ENCODE peak calls at places on chromosomes 5 and 9, in seven cellular contexts. One of them, this sample, is unnamed.

GRCh38 chr5:31285025-31285424 is 91.5 kb downstream of the CDH6 start:
- DNase-seq in tibial artery: no peak
- DNase-seq in neural progenitor cell: no peak
- DNase-seq in CD4-positive, alpha-beta T cell: no peak
- DNase-seq in endodermal cell: no peak
- DNase-seq in psoas muscle: no peak
- DNase-seq in adrenal gland: no peak
- DNase-seq in this sample: no peak

GRCh38 chr5:1010641-1011046 is 2.0 kb downstream of the NKD2 start:
- DNase-seq in adrenal gland: no peak
- DNase-seq in endodermal cell: no peak
- DNase-seq in psoas muscle: peak; percentile 28
- DNase-seq in CD4-positive, alpha-beta T cell: no peak
- DNase-seq in tibial artery: peak; percentile 48
- DNase-seq in neural progenitor cell: no peak
- DNase-seq in this sample: peak; percentile 29

GRCh38 chr5:135295852-135296251 is 103.2 kb downstream of the MACROH2A1 start:
- DNase-seq in adrenal gland: no peak
- DNase-seq in tibial artery: no peak
- DNase-seq in CD4-positive, alpha-beta T cell: no peak
- DNase-seq in neural progenitor cell: no peak
- DNase-seq in psoas muscle: no peak
- DNase-seq in endodermal cell: no peak
- DNase-seq in this sample: no peak

GRCh38 chr9:134898319-134898718 is 17.7 kb downstream of the FCN2 start:
- DNase-seq in CD4-positive, alpha-beta T cell: no peak
- DNase-seq in tibial artery: no peak
- DNase-seq in endodermal cell: no peak
- DNase-seq in adrenal gland: no peak
- DNase-seq in neural progenitor cell: no peak
- DNase-seq in psoas muscle: no peak
- DNase-seq in this sample: no peak

GRCh38 chr5:155987261-155987810 is 339.6 kb upstream of the SGCD start:
- DNase-seq in CD4-positive, alpha-beta T cell: no peak
- DNase-seq in tibial artery: no peak
- DNase-seq in adrenal gland: no peak
- DNase-seq in psoas muscle: no peak
- DNase-seq in endodermal cell: no peak
- DNase-seq in neural progenitor cell: no peak
- DNase-seq in this sample: no peak

GRCh38 chr9:104907278-104907951 is 20.5 kb downstream of the ABCA1 start:
- DNase-seq in neural progenitor cell: no peak
- DNase-seq in adrenal gland: peak; percentile 71
- DNase-seq in endodermal cell: peak; percentile 25
- DNase-seq in CD4-positive, alpha-beta T cell: no peak
- DNase-seq in psoas muscle: no peak
- DNase-seq in tibial artery: no peak
- DNase-seq in this sample: no peak

GRCh38 chr5:59540366-59540765 is 353.2 kb downstream of the PDE4D start:
- DNase-seq in adrenal gland: no peak
- DNase-seq in psoas muscle: no peak
- DNase-seq in CD4-positive, alpha-beta T cell: no peak
- DNase-seq in endodermal cell: no peak
- DNase-seq in neural progenitor cell: no peak
- DNase-seq in tibial artery: no peak
- DNase-seq in this sample: no peak

GRCh38 chr5:10736354-10736753 is 24.7 kb downstream of the DAP start:
- DNase-seq in psoas muscle: no peak
- DNase-seq in adrenal gland: no peak
- DNase-seq in tibial artery: no peak
- DNase-seq in CD4-positive, alpha-beta T cell: no peak
- DNase-seq in endodermal cell: no peak
- DNase-seq in neural progenitor cell: no peak
- DNase-seq in this sample: no peak

GRCh38 chr5:103272377-103272776 is 13.8 kb downstream of the MACIR start:
- DNase-seq in psoas muscle: no peak
- DNase-seq in CD4-positive, alpha-beta T cell: no peak
- DNase-seq in adrenal gland: no peak
- DNase-seq in tibial artery: no peak
- DNase-seq in endodermal cell: no peak
- DNase-seq in neural progenitor cell: no peak
- DNase-seq in this sample: no peak

GRCh38 chr5:74630387-74631087 is 10.0 kb downstream of the ENC1 start:
- DNase-seq in psoas muscle: no peak
- DNase-seq in neural progenitor cell: no peak
- DNase-seq in adrenal gland: no peak
- DNase-seq in endodermal cell: no peak
- DNase-seq in CD4-positive, alpha-beta T cell: no peak
- DNase-seq in tibial artery: no peak
- DNase-seq in this sample: no peak

GRCh38 chr5:170867825-170868224 is 6.0 kb downstream of the RANBP17 start:
- DNase-seq in neural progenitor cell: no peak
- DNase-seq in CD4-positive, alpha-beta T cell: no peak
- DNase-seq in psoas muscle: no peak
- DNase-seq in endodermal cell: no peak
- DNase-seq in tibial artery: no peak
- DNase-seq in adrenal gland: no peak
- DNase-seq in this sample: no peak

GRCh38 chr5:54063817-54064216 is 246.6 kb downstream of the ARL15 start:
- DNase-seq in endodermal cell: no peak
- DNase-seq in psoas muscle: no peak
- DNase-seq in neural progenitor cell: no peak
- DNase-seq in tibial artery: no peak
- DNase-seq in CD4-positive, alpha-beta T cell: no peak
- DNase-seq in adrenal gland: no peak
- DNase-seq in this sample: no peak

GRCh38 chr9:20524776-20525175 is 97.5 kb downstream of the MLLT3 start:
- DNase-seq in endodermal cell: peak; percentile 85
- DNase-seq in neural progenitor cell: peak; percentile 59
- DNase-seq in adrenal gland: no peak
- DNase-seq in psoas muscle: no peak
- DNase-seq in CD4-positive, alpha-beta T cell: no peak
- DNase-seq in tibial artery: no peak
- DNase-seq in this sample: no peak

GRCh38 chr5:73967347-73967746 is 341.4 kb downstream of the ARHGEF28 start:
- DNase-seq in adrenal gland: no peak
- DNase-seq in psoas muscle: no peak
- DNase-seq in endodermal cell: no peak
- DNase-seq in tibial artery: no peak
- DNase-seq in CD4-positive, alpha-beta T cell: no peak
- DNase-seq in neural progenitor cell: no peak
- DNase-seq in this sample: no peak

GRCh38 chr5:6583049-6583880 is 49.6 kb downstream of the NSUN2 start:
- DNase-seq in tibial artery: no peak
- DNase-seq in CD4-positive, alpha-beta T cell: no peak
- DNase-seq in psoas muscle: peak; percentile 67
- DNase-seq in endodermal cell: peak; percentile 80
- DNase-seq in neural progenitor cell: peak; percentile 82
- DNase-seq in adrenal gland: no peak
- DNase-seq in this sample: peak; percentile 83

GRCh38 chr5:151628112-151628823 is 37.1 kb upstream of the FAT2 start:
- DNase-seq in psoas muscle: peak; percentile 73
- DNase-seq in neural progenitor cell: no peak
- DNase-seq in tibial artery: peak; percentile 82
- DNase-seq in CD4-positive, alpha-beta T cell: no peak
- DNase-seq in endodermal cell: no peak
- DNase-seq in adrenal gland: no peak
- DNase-seq in this sample: no peak

GRCh38 chr5:6720561-6720921 is 7.3 kb downstream of the TENT4A start:
- DNase-seq in neural progenitor cell: no peak
- DNase-seq in tibial artery: no peak
- DNase-seq in endodermal cell: no peak
- DNase-seq in CD4-positive, alpha-beta T cell: no peak
- DNase-seq in psoas muscle: no peak
- DNase-seq in adrenal gland: no peak
- DNase-seq in this sample: no peak

GRCh38 chr5:159864885-159865622 is 51.2 kb upstream of the ADRA1B start:
- DNase-seq in endodermal cell: no peak
- DNase-seq in psoas muscle: no peak
- DNase-seq in CD4-positive, alpha-beta T cell: no peak
- DNase-seq in tibial artery: no peak
- DNase-seq in adrenal gland: no peak
- DNase-seq in neural progenitor cell: no peak
- DNase-seq in this sample: no peak

GRCh38 chr5:64505769-64506566 is at the start of gene RGS7BP:
- DNase-seq in adrenal gland: peak; percentile 63
- DNase-seq in endodermal cell: peak; percentile 91
- DNase-seq in psoas muscle: peak; percentile 63
- DNase-seq in tibial artery: peak; percentile 72
- DNase-seq in CD4-positive, alpha-beta T cell: no peak
- DNase-seq in neural progenitor cell: peak; percentile 80
- DNase-seq in this sample: peak; percentile 82

GRCh38 chr5:165361143-165361542 is 1855.7 kb downstream of the MAT2B start:
- DNase-seq in psoas muscle: no peak
- DNase-seq in endodermal cell: no peak
- DNase-seq in CD4-positive, alpha-beta T cell: no peak
- DNase-seq in tibial artery: no peak
- DNase-seq in neural progenitor cell: no peak
- DNase-seq in adrenal gland: no peak
- DNase-seq in this sample: no peak

GRCh38 chr9:128497824-128498610 is 6.5 kb upstream of the GLE1 start:
- DNase-seq in endodermal cell: no peak
- DNase-seq in adrenal gland: no peak
- DNase-seq in neural progenitor cell: no peak
- DNase-seq in psoas muscle: no peak
- DNase-seq in CD4-positive, alpha-beta T cell: no peak
- DNase-seq in tibial artery: peak; percentile 33
- DNase-seq in this sample: no peak

GRCh38 chr9:33222031-33222430 is 17.9 kb upstream of the SPINK4 start:
- DNase-seq in neural progenitor cell: no peak
- DNase-seq in tibial artery: no peak
- DNase-seq in psoas muscle: no peak
- DNase-seq in adrenal gland: no peak
- DNase-seq in endodermal cell: no peak
- DNase-seq in CD4-positive, alpha-beta T cell: no peak
- DNase-seq in this sample: no peak

GRCh38 chr9:130698514-130698913 is 4.9 kb downstream of the EXOSC2 start:
- DNase-seq in CD4-positive, alpha-beta T cell: no peak
- DNase-seq in tibial artery: no peak
- DNase-seq in adrenal gland: no peak
- DNase-seq in psoas muscle: no peak
- DNase-seq in endodermal cell: no peak
- DNase-seq in neural progenitor cell: no peak
- DNase-seq in this sample: no peak

GRCh38 chr9:4666042-4666699 is at the start of gene SPATA6L:
- DNase-seq in CD4-positive, alpha-beta T cell: peak; percentile 17
- DNase-seq in tibial artery: peak; percentile 79
- DNase-seq in neural progenitor cell: peak; percentile 43
- DNase-seq in endodermal cell: peak; percentile 66
- DNase-seq in adrenal gland: peak; percentile 68
- DNase-seq in psoas muscle: peak; percentile 80
- DNase-seq in this sample: peak; percentile 92

GRCh38 chr9:4667681-4668080 is 1.4 kb upstream of the SPATA6L start:
- DNase-seq in CD4-positive, alpha-beta T cell: no peak
- DNase-seq in adrenal gland: no peak
- DNase-seq in neural progenitor cell: no peak
- DNase-seq in endodermal cell: no peak
- DNase-seq in psoas muscle: no peak
- DNase-seq in tibial artery: no peak
- DNase-seq in this sample: no peak

GRCh38 chr9:4662989-4663792 is 1.1 kb downstream of the PLPP6 start:
- DNase-seq in adrenal gland: no peak
- DNase-seq in neural progenitor cell: peak; percentile 1
- DNase-seq in psoas muscle: no peak
- DNase-seq in tibial artery: no peak
- DNase-seq in CD4-positive, alpha-beta T cell: no peak
- DNase-seq in endodermal cell: no peak
- DNase-seq in this sample: no peak

GRCh38 chr9:4663956-4664355 is 1.9 kb downstream of the PLPP6 start:
- DNase-seq in tibial artery: no peak
- DNase-seq in CD4-positive, alpha-beta T cell: no peak
- DNase-seq in adrenal gland: no peak
- DNase-seq in neural progenitor cell: no peak
- DNase-seq in psoas muscle: no peak
- DNase-seq in endodermal cell: no peak
- DNase-seq in this sample: no peak

GRCh38 chr9:4665357-4665756 is 923 bp downstream of the SPATA6L start:
- DNase-seq in adrenal gland: no peak
- DNase-seq in endodermal cell: no peak
- DNase-seq in neural progenitor cell: no peak
- DNase-seq in psoas muscle: no peak
- DNase-seq in tibial artery: no peak
- DNase-seq in CD4-positive, alpha-beta T cell: no peak
- DNase-seq in this sample: no peak
- H3K27ac ChIP-seq in adrenal gland: no peak overlapping the region
- H3K27ac ChIP-seq in endodermal cell: no peak overlapping the region
- H3K27ac ChIP-seq in neural progenitor cell: no peak overlapping the region
- H3K27ac ChIP-seq in psoas muscle: no peak overlapping the region
- H3K27ac ChIP-seq in tibial artery: no peak overlapping the region
- H3K27ac ChIP-seq in CD4-positive, alpha-beta T cell: no peak overlapping the region
- H3K27ac ChIP-seq in this sample: peak overlapping the region; percentile 68

DNA sequence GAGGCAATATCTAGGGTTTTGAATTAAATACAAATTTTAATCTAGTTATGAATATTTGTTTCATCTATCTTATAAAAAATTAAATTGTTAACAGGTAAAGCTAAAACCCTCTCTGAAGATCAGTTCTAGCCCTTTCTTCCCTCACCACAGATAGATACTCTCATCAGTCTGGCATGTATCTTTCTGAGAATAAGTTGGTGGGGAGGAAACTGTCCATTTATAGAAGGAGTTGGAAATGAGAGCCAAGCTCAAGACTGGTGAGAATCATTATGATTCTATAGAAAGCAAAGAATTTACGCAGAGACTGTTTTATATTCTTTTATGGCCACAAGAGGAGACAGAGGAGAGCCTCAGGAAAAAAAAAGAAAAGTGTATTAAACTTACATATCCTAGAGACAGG is 59.0 kb downstream of the STARD4 start:
- DNase-seq in neural progenitor cell: no peak
- DNase-seq in adrenal gland: no peak
- DNase-seq in psoas muscle: no peak
- DNase-seq in tibial artery: no peak
- DNase-seq in endodermal cell: no peak
- DNase-seq in CD4-positive, alpha-beta T cell: no peak
- DNase-seq in this sample: no peak
- TF ChIP-seq CTCF in neural progenitor cell: no peak
- TF ChIP-seq CTCF in adrenal gland: no peak
- TF ChIP-seq CTCF in psoas muscle: no peak
- TF ChIP-seq CTCF in tibial artery: no peak
- TF ChIP-seq CTCF in endodermal cell: no peak
- TF ChIP-seq CTCF in CD4-positive, alpha-beta T cell: no peak
- TF ChIP-seq CTCF in this sample: no peak

GRCh38 chr5:12985142-12985541 is 959.3 kb downstream of the DNAH5 start:
- DNase-seq in psoas muscle: no peak
- DNase-seq in CD4-positive, alpha-beta T cell: no peak
- DNase-seq in tibial artery: no peak
- DNase-seq in adrenal gland: no peak
- DNase-seq in endodermal cell: no peak
- DNase-seq in neural progenitor cell: no peak
- DNase-seq in this sample: no peak
- H3K9me3 ChIP-seq in psoas muscle: no peaks in the 10 kb centered on the region
- H3K9me3 ChIP-seq in CD4-positive, alpha-beta T cell: no peaks in the 10 kb centered on the region
- H3K9me3 ChIP-seq in tibial artery: no peaks in the 10 kb centered on the region
- H3K9me3 ChIP-seq in adrenal gland: no peaks in the 10 kb centered on the region
- H3K9me3 ChIP-seq in endodermal cell: no peaks in the 10 kb centered on the region
- H3K9me3 ChIP-seq in neural progenitor cell: no peaks in the 10 kb centered on the region
- H3K9me3 ChIP-seq in this sample: no peaks in the 10 kb centered on the region

DNA sequence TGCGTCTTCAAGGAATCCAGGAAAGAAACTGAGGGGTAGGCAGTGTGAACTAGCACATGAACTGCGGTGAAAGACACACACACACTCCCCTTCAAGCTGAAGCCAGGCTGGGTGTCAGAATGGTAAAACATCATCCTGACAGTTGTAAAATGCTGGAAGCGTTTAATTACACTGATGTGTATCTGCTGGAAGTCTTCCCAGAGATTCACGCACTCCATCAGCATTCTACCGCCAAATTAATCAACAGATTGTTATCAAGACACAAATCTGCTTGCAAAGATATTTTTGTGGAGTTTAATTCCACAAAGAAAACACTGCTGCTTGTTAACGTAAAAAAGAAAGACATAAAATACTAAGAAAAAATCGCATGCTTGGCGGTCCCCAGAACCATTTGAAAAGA is 241.0 kb upstream of the NFIL3 start:
- DNase-seq in neural progenitor cell: no peak
- DNase-seq in psoas muscle: no peak
- DNase-seq in adrenal gland: no peak
- DNase-seq in CD4-positive, alpha-beta T cell: no peak
- DNase-seq in tibial artery: no peak
- DNase-seq in endodermal cell: no peak
- DNase-seq in this sample: no peak
- H3K27ac ChIP-seq in neural progenitor cell: no peak overlapping the region
- H3K27ac ChIP-seq in psoas muscle: no peak overlapping the region
- H3K27ac ChIP-seq in adrenal gland: no peak overlapping the region
- H3K27ac ChIP-seq in CD4-positive, alpha-beta T cell: no peak overlapping the region
- H3K27ac ChIP-seq in tibial artery: no peak overlapping the region
- H3K27ac ChIP-seq in endodermal cell: no peak overlapping the region
- H3K27ac ChIP-seq in this sample: no peak overlapping the region

This sample was measured in left lung.